ENCODE peak calls at places on chromosomes 1 and 21, in four cellular contexts. C is A549, H is K562, Y is GM12878. N is an unnamed sample.

GRCh38 chr1:207698822-207699483 is 52.9 kb upstream of the CD46 start:
- DNase-seq in Y (no peak), H (peak), C (no peak), N (peak)

GRCh38 chr1:107536266-107536665 is 395.4 kb downstream of the NTNG1 start:
- DNase-seq in C (no peak), H (no peak), Y (no peak), N (no peak)

GRCh38 chr1:22128392-22128791 is 14.5 kb downstream of the WNT4 start:
- DNase-seq in C (no peak), H (no peak), Y (no peak), N (no peak)

GRCh38 chr1:29520571-29521437 is 284.5 kb downstream of the PTPRU start:
- DNase-seq in Y (no peak), H (no peak), C (no peak), N (no peak)

GRCh38 chr1:172476218-172476811 is 32.4 kb upstream of the PIGC start:
- DNase-seq in Y (no peak), H (no peak), C (no peak), N (no peak)

GRCh38 chr1:35115459-35116383 is 36.5 kb downstream of the ZMYM1 start:
- DNase-seq in Y (no peak), C (no peak), H (no peak), N (no peak)

GRCh38 chr1:55959136-55959548 is 620.2 kb downstream of the PLPP3 start:
- DNase-seq in Y (no peak), H (no peak), C (no peak), N (no peak)

GRCh38 chr1:73903092-73903491 is 294.9 kb downstream of the LRRIQ3 start:
- DNase-seq in Y (no peak), C (no peak), H (no peak), N (no peak)

GRCh38 chr1:244353572-244354091 is 98.1 kb downstream of the ADSS2 start:
- DNase-seq in C (peak), Y (no peak), H (peak), N (peak)

GRCh38 chr1:12739613-12740012 is 6.4 kb upstream of the CFAP107 start:
- DNase-seq in C (no peak), H (no peak), Y (no peak), N (no peak)

GRCh38 chr1:63463248-63463647 is 59.8 kb downstream of the ITGB3BP start:
- DNase-seq in H (no peak), C (no peak), Y (no peak), N (no peak)

GRCh38 chr21:39385299-39386145 is 36.6 kb upstream of the HMGN1 start:
- DNase-seq in C (peak), H (no peak), Y (no peak), N (peak)

GRCh38 chr1:20785907-20786309 is 1.2 kb downstream of the HP1BP3 start:
- DNase-seq in C (no peak), H (peak), Y (no peak), N (peak)

GRCh38 chr1:14903922-14904321 is 249.6 kb upstream of the TMEM51 start:
- DNase-seq in C (no peak), H (no peak), Y (no peak), N (no peak)

GRCh38 chr1:243435824-243436223 is 180.0 kb downstream of the SDCCAG8 start:
- DNase-seq in C (no peak), H (no peak), Y (no peak), N (no peak)

GRCh38 chr1:70034403-70034802 is 171.0 kb downstream of the LRRC40 start:
- DNase-seq in H (peak), Y (no peak), C (no peak), N (peak)
- TF ChIP-seq ESRRA in H (no peak), Y (no peak), C (no peak), N (no peak)

GRCh38 chr1:234709473-234710279 is 99.7 kb upstream of the IRF2BP2 start:
- DNase-seq in H (no peak), C (no peak), Y (no peak), N (no peak)
- TF ChIP-seq POLR2AphosphoS2 in H (no peak), C (no peak), Y (no peak), N (no peak)

GRCh38 chr1:93443456-93443855 is 4.5 kb upstream of the FNBP1L start:
- DNase-seq in H (no peak), C (no peak), Y (no peak), N (no peak)

GRCh38 chr1:93441589-93441988 is 6.3 kb upstream of the FNBP1L start:
- DNase-seq in Y (no peak), H (no peak), C (no peak), N (no peak)

GRCh38 chr1:93440272-93440671 is 7.6 kb upstream of the FNBP1L start:
- DNase-seq in H (no peak), C (no peak), Y (no peak), N (peak)

GRCh38 chr1:93438716-93439115 is 9.2 kb upstream of the FNBP1L start:
- DNase-seq in Y (no peak), C (no peak), H (no peak), N (no peak)

DNA sequence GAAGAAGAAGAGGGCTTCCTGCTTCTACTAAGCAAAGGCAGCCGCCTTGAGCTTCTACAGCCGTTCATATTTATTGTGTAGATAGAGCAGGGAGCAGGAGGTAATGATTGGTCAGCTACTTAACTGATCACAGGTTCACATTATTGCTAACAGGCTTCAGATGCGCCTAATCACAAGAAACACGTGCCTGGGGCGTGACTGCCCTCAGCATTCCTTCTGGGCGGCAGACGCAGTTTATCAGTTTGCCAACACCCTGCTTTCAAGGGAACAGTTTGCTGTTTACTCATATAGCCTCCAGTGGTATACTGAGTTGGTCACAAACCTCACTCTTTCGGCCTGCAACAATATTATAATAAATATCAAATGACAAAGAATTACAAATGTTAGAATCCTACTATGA is 5.6 kb upstream of the FNBP1L start:
- DNase-seq in C (no peak), H (peak), Y (no peak), N (no peak)
- TF ChIP-seq ESRRA in C (no peak), H (no peak), Y (no peak), N (no peak)

DNA sequence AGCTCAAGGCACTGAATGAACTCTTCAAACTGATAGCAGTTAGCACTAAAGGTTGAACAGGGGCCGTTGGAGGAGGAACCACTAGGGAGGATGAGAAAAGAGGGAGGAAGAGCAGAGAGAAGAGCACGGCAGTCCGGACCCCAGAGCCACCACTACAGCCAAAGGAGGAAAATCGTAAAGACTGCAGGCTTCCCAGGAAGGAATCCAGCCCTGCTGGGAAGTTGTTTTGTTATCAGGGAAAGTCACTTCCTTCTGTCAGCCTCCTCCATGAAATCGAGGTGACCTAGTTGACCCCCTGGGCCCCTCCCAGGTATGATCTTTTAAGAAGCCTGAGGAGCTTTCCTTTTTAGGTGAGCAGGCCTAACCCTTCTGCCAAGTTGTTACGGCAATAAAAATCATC is 88.2 kb downstream of the PBX1 start:
- DNase-seq in C (no peak), H (no peak), Y (no peak), N (no peak)
- TF ChIP-seq POLR2AphosphoS2 in C (no peak), H (no peak), Y (no peak), N (no peak)

GRCh38 chr1:37930246-37931142 is 16.4 kb downstream of the INPP5B start:
- DNase-seq in H (no peak), C (no peak), Y (no peak), N (peak)
- TF ChIP-seq ESRRA in H (no peak), C (no peak), Y (no peak), N (no peak)

DNA sequence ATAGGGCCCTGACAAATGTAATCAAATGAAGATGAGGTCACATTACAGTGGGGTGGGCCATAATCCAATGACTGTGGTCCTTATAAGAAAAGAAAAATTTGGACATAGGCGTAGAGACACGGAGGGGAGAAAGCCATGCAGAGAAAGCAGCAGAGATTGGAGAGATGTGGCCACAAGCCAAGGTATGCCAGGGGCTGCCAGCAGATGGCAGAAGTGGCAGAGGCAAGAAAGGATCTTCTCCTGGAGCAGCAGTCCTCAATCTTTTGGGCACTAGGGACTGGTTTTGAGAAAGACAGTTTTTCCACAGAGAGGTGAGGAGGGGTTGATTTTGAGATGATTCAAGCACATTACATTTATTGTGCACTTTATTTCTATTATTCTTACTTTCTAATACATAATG is 355.1 kb downstream of the NPHP4 start:
- DNase-seq in C (peak), H (no peak), Y (no peak), N (no peak)
- TF ChIP-seq POLR2AphosphoS2 in C (no peak), H (no peak), Y (no peak), N (no peak)

DNA sequence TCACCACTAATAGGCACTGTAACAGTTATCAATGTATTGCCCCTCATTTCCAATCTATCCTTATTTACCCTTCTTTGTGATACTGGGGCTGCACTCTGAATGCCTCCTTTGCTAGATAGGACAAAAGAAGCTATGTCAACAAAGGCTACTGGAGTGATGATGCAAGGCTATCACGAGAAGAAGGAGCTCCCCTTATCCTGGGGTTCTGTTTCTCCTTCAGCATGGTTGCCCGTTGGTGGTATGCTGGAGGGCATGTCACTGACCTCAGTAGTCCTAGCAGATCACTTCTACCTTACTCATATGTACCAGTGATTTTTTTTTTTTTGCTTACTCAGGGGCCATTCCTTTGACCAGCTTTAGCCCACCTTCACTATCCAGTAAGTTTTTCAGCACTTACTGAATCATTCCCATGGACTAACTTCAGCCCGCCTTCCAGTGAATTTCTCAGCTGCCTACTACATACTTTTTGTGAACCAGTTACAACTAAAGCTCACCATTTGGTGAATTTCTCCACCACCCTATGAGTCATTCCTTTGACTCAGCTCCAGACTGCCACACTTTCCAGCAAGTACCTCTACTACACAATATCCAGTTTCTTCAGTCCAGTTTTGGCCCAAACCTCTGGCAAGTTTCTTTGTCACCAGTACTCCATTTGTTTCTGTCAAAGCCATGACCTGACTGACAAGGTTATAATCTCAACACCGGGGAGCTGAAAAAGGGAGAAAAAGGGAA is 944.5 kb downstream of the KCNT2 start:
- DNase-seq in Y (no peak), H (no peak), C (peak), N (no peak)
- TF ChIP-seq ESRRA in Y (no peak), H (no peak), C (no peak), N (no peak)

DNA sequence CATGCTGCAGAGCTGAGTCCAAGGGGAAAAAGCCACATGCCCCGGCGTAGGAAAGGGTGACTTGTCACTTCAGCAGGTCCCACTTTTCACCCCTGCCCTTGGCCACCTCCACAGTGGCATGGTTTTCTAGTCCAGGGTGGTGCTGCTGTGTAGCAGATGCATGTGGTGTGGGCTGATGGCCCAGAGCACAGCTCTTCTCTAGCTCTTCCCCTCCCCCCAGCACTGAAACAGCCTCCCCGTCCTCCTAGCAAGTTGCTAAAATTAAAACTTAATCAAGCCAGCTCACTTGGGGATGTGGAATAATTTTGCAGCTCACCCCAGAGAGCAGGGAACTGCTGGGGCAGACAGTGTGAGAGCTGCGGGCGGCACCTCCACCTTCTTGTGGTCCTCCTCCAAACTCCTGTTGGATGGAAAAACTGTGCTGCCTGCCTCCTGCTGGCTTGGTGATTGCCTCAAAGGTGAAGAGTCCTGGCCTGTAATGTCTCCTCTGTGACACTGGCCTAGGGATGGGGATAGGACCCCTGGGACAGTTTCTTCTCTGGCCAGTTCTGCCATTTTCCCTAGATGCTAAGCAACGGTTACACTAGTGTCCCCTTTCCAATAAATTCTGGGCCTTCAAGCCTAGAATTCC is 91.6 kb downstream of the RNF220 start:
- DNase-seq in Y (no peak), C (no peak), H (no peak), N (no peak)
- TF ChIP-seq POLR2AphosphoS2 in Y (no peak), C (no peak), H (no peak), N (no peak)

GRCh38 chr1:179103999-179104398 is 22.1 kb downstream of the TOR3A start:
- DNase-seq in C (no peak), H (no peak), Y (no peak), N (no peak)
- TF ChIP-seq ESRRA in C (no peak), H (no peak), Y (no peak), N (no peak)